ENCODE peak calls at places on chromosomes 1 and 21, in five cellular contexts. K is astrocyte of the cerebellum, Y is neural progenitor cell, L is left lung, Q is heart right ventricle. P is an unnamed sample.

GRCh38 chr1:98660941-98661543 is 479 bp upstream of the SNX7 start:
- DNase-seq in K (no peak), Q (no peak), Y (no peak), L (no peak), P (no peak)

GRCh38 chr1:184664042-184664659 is 90.5 kb downstream of the EDEM3 start:
- DNase-seq in Q (peak; percentile 86), Y (peak; percentile 94), K (peak; percentile 18), L (peak; percentile 81), P (no peak)

GRCh38 chr1:244502630-244503029 is 41.6 kb downstream of the CATSPERE start:
- DNase-seq in L (no peak), Y (no peak), K (no peak), Q (no peak), P (no peak)

GRCh38 chr1:54331843-54332688 is 74.1 kb downstream of the SSBP3 start:
- DNase-seq in L (no peak), Y (no peak), K (no peak), Q (no peak), P (no peak)

GRCh38 chr21:42056996-42057689 is 14.0 kb upstream of the UMODL1 start:
- DNase-seq in Y (no peak), L (peak; percentile 63), Q (no peak), K (peak; percentile 97), P (peak; percentile 49)

GRCh38 chr21:36769051-36769867 is 70.3 kb downstream of the SIM2 start:
- DNase-seq in L (no peak), Q (no peak), K (peak; percentile 87), Y (no peak), P (no peak)

GRCh38 chr1:110233861-110234260 is 23.7 kb downstream of the KCNC4 start:
- DNase-seq in L (no peak), Y (no peak), K (no peak), Q (no peak), P (no peak)

GRCh38 chr21:43703068-43703880 is 15.7 kb upstream of the PDXK start:
- DNase-seq in K (no peak), Y (peak; percentile 59), L (peak; percentile 67), Q (peak; percentile 70), P (peak; percentile 60)

GRCh38 chr1:208135354-208135753 is 108.8 kb downstream of the PLXNA2 start:
- DNase-seq in L (no peak), Y (no peak), K (no peak), Q (no peak), P (peak; percentile 24)

GRCh38 chr1:211068976-211069375 is 65.0 kb downstream of the KCNH1 start:
- DNase-seq in Q (no peak), Y (no peak), K (no peak), L (no peak), P (no peak)

GRCh38 chr1:21232044-21232443 is 55.3 kb upstream of the EIF4G3 start:
- DNase-seq in L (no peak), Y (peak; percentile 77), K (no peak), Q (no peak), P (no peak)

GRCh38 chr1:55046871-55047270 is 7.5 kb downstream of the PCSK9 start:
- DNase-seq in K (no peak), L (no peak), Q (no peak), Y (no peak), P (no peak)

GRCh38 chr1:172266528-172267174 is 153.8 kb upstream of the C1orf105 start:
- DNase-seq in Q (no peak), L (no peak), Y (no peak), K (no peak), P (no peak)

GRCh38 chr1:55064071-55064581 is 24.8 kb downstream of the PCSK9 start:
- DNase-seq in K (no peak), Q (no peak), Y (peak; percentile 27), L (no peak), P (no peak)

GRCh38 chr1:21944261-21945074 is 7.4 kb upstream of the HSPG2 start:
- DNase-seq in Y (peak; percentile 94), K (no peak), Q (no peak), L (no peak), P (no peak)

GRCh38 chr1:5914676-5915285 is 77.4 kb downstream of the NPHP4 start:
- DNase-seq in L (peak; percentile 29), Y (no peak), Q (no peak), K (no peak), P (no peak)

GRCh38 chr1:203437696-203438315 is 37.8 kb upstream of the PRELP start:
- DNase-seq in L (no peak), K (no peak), Y (no peak), Q (no peak), P (no peak)

DNA sequence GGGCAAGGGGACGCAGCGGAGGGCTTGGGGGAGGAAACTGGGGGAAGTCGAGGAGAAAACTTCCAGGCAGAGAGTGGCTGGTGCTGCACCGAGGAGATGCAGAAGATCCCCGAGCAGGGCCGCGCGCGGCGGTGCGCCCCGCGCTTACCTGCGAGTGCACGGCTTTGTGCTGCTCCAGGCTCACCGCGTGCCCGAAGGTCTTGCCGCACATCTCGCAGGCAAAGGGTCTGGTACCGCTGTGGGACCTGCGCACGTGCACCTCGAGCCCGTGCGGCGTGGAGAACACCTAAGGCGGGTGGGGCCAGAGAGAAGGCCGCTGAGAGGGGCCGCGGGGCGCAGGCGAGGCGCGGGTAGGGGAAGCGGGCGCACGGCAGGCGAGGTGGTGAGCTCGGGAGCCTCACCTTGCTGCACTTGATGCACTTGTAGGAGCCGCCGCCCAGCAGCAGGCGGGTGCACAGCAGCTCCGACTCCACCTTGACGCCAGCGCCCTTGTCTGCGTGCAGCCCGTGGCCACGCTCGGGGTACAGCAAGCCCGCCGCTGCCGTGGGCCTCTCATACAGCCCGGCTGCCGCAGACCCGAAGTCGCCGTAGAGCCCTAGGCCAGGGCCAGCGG is 6.4 kb downstream of the GFI1 start:
- DNase-seq in L (no peak), K (no peak), Y (peak; percentile 35), Q (no peak), P (no peak)
- H3K4me3 ChIP-seq in L (peak overlapping the region; percentile 16), K (no peak overlapping the region), Y (peak overlapping the region; percentile 45), Q (no peak overlapping the region), P (no peak overlapping the region)

DNA sequence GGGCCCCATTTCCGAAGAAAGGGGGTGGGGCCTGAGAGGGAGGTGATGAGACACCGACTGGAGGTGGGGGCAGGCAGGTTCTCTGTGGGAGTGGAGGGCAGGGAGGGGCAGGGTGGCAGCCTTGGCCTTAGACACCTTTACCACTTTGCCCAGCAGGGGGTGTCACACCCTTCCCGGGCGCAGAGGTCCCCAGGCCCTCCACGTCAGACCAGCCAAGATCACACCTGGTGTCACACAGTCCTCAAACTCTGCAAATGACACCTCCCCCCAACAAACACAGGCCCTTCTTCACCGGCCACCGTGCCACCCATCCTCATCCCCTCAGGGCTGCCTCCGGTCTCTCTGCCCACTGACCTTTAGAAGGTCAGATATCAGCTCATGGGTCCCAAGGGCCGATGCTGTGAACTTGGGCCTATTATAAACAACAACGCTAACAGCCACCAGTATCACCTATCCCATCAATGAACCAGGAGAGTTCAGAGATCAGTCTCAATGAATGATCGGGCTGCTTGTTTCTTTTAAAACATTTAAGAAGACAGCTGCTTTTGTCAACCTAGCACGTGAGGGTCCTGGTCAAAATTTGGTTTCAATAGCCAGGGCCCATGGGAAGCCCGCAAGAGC is 103.9 kb downstream of the CASZ1 start:
- DNase-seq in Y (peak; percentile 57), Q (no peak), L (peak; percentile 64), K (no peak), P (no peak)
- TF ChIP-seq CTCF in Y (peak; percentile 38), Q (peak; percentile 20), L (peak; percentile 42), K (no peak), P (peak; percentile 12)

GRCh38 chr1:155091071-155092051 is 12.7 kb downstream of the EFNA3 start:
- DNase-seq in K (peak; percentile 31), L (peak; percentile 69), Q (peak; percentile 84), Y (peak; percentile 91), P (no peak)
- H3K4me3 ChIP-seq in K (no peak overlapping the region), L (no peak overlapping the region), Q (no peak overlapping the region), Y (no peak overlapping the region), P (no peak overlapping the region)

GRCh38 chr1:230987446-230987845 is 8.6 kb downstream of the ARV1 start:
- DNase-seq in Y (no peak), Q (no peak), K (no peak), L (no peak), P (no peak)
- TF ChIP-seq CTCF in Y (no peak), Q (no peak), K (no peak), L (no peak), P (no peak)

GRCh38 chr1:221962385-221962784 is 220.5 kb upstream of the DUSP10 start:
- DNase-seq in Q (no peak), Y (no peak), K (no peak), L (no peak), P (no peak)

GRCh38 chr1:221961532-221962292 is 219.8 kb upstream of the DUSP10 start:
- DNase-seq in K (peak; percentile 46), L (peak; percentile 72), Y (no peak), Q (no peak), P (no peak)

GRCh38 chr1:221963742-221964141 is 221.9 kb upstream of the DUSP10 start:
- DNase-seq in Q (no peak), K (no peak), L (no peak), Y (no peak), P (no peak)

DNA sequence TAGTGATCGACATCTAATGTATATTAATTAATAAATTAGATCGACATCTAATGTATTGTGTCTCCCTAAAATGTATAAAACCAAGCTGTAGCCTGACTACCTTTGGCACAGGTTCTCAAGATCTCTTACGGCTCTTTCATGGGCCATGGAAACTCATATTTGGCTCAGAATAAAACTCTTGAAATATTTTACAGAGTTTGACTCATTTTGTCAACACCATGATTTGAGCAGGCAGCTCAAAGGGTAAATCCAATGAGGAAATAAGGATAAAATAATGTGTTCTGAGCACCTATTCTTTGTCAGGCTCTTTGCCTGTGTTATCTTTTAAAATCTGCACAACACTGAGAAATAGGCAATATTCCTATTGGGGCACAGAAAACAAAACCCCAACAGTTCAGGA is 223.4 kb upstream of the DUSP10 start:
- DNase-seq in L (no peak), Y (no peak), K (no peak), Q (no peak), P (no peak)
- H3K4me3 ChIP-seq in L (no peak overlapping the region), Y (no peak overlapping the region), K (no peak overlapping the region), Q (no peak overlapping the region), P (no peak overlapping the region)

GRCh38 chr1:87151500-87152421 is 176.9 kb upstream of the LMO4 start:
- DNase-seq in L (peak; percentile 80), Q (peak; percentile 80), Y (peak; percentile 90), K (no peak), P (no peak)
- TF ChIP-seq CTCF in L (peak; percentile 20), Q (peak; percentile 43), Y (peak; percentile 75), K (peak; percentile 52), P (peak; percentile 63)

P was measured in AG04449.